ENCODE peak calls at places on chromosomes 12 and 14, in five cellular contexts. One of them, this sample, is unnamed.

GRCh38 chr14:73887116-73887490 is 444 bp downstream of the ZNF410 start:
- DNase-seq in fibroblast of lung: peak; percentile 45
- DNase-seq in H9: no peak
- DNase-seq in hepatocyte: no peak
- DNase-seq in HCT116: no peak
- DNase-seq in this sample: peak; percentile 51

GRCh38 chr12:115868624-115869023 is 408.9 kb downstream of the MED13L start:
- DNase-seq in fibroblast of lung: no peak
- DNase-seq in H9: no peak
- DNase-seq in hepatocyte: no peak
- DNase-seq in HCT116: no peak
- DNase-seq in this sample: no peak

GRCh38 chr14:96320605-96321004 is 42.5 kb downstream of the ATG2B start:
- DNase-seq in fibroblast of lung: no peak
- DNase-seq in H9: no peak
- DNase-seq in hepatocyte: no peak
- DNase-seq in HCT116: no peak
- DNase-seq in this sample: no peak

GRCh38 chr14:103518416-103519042 is 4.1 kb downstream of the CKB start:
- DNase-seq in fibroblast of lung: no peak
- DNase-seq in H9: peak; percentile 84
- DNase-seq in hepatocyte: peak; percentile 84
- DNase-seq in HCT116: no peak
- DNase-seq in this sample: peak; percentile 98

GRCh38 chr14:99436247-99437180 is 44.1 kb downstream of the SETD3 start:
- DNase-seq in fibroblast of lung: peak; percentile 63
- DNase-seq in H9: no peak
- DNase-seq in hepatocyte: no peak
- DNase-seq in HCT116: no peak
- DNase-seq in this sample: no peak

GRCh38 chr14:61519106-61519505 is 176.2 kb upstream of the HIF1A start:
- DNase-seq in fibroblast of lung: no peak
- DNase-seq in H9: no peak
- DNase-seq in hepatocyte: no peak
- DNase-seq in HCT116: no peak
- DNase-seq in this sample: no peak

GRCh38 chr12:94488449-94488848 is 28.8 kb upstream of the CEP83 start:
- DNase-seq in fibroblast of lung: no peak
- DNase-seq in H9: no peak
- DNase-seq in hepatocyte: no peak
- DNase-seq in HCT116: no peak
- DNase-seq in this sample: no peak

GRCh38 chr14:104665663-104666522 is 23.5 kb upstream of the INF2 start:
- DNase-seq in fibroblast of lung: no peak
- DNase-seq in H9: peak; percentile 59
- DNase-seq in hepatocyte: peak; percentile 54
- DNase-seq in HCT116: peak; percentile 91
- DNase-seq in this sample: peak; percentile 86

GRCh38 chr12:116242740-116243139 is 34.8 kb downstream of the MED13L start:
- DNase-seq in fibroblast of lung: no peak
- DNase-seq in H9: no peak
- DNase-seq in hepatocyte: no peak
- DNase-seq in HCT116: no peak
- DNase-seq in this sample: no peak

GRCh38 chr12:806116-806805 is 53.9 kb downstream of the WNK1 start:
- DNase-seq in fibroblast of lung: peak; percentile 68
- DNase-seq in H9: no peak
- DNase-seq in hepatocyte: peak; percentile 36
- DNase-seq in HCT116: no peak
- DNase-seq in this sample: peak; percentile 80

GRCh38 chr14:54211562-54212308 is 185.1 kb upstream of the CDKN3 start:
- DNase-seq in fibroblast of lung: peak; percentile 96
- DNase-seq in H9: no peak
- DNase-seq in hepatocyte: no peak
- DNase-seq in HCT116: peak; percentile 64
- DNase-seq in this sample: peak; percentile 75
- H2AFZ ChIP-seq in fibroblast of lung: no peak overlapping the region
- H2AFZ ChIP-seq in H9: no peak overlapping the region
- H2AFZ ChIP-seq in hepatocyte: no peak overlapping the region
- H2AFZ ChIP-seq in HCT116: peak overlapping the region; percentile 47
- H2AFZ ChIP-seq in this sample: peak overlapping the region; percentile 23

DNA sequence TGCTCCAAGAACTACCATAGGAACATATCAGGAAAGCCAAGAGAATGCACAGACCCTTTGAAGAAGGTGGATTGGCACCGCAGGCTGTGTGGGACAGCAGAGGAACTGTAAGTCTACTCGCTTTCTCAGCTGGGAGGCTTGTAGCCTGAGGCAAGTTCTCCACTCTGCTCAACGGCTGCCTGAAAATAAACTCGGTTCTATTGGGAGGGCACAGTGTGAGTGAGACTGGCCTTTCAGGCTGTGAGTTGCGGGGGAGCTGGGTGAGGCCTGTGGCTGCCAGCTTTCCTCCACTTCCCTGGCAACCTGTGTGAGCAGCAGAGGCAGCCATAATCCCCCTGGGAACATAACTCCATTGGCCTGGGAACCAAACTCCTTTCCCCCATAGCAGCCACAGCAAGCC is 132.1 kb downstream of the ANKS1B start:
- DNase-seq in fibroblast of lung: no peak
- DNase-seq in H9: peak; percentile 60
- DNase-seq in hepatocyte: peak; percentile 3
- DNase-seq in HCT116: no peak
- DNase-seq in this sample: no peak
- H2AFZ ChIP-seq in fibroblast of lung: no peak overlapping the region
- H2AFZ ChIP-seq in H9: no peak overlapping the region
- H2AFZ ChIP-seq in hepatocyte: no peak overlapping the region
- H2AFZ ChIP-seq in HCT116: no peak overlapping the region
- H2AFZ ChIP-seq in this sample: no peak overlapping the region

DNA sequence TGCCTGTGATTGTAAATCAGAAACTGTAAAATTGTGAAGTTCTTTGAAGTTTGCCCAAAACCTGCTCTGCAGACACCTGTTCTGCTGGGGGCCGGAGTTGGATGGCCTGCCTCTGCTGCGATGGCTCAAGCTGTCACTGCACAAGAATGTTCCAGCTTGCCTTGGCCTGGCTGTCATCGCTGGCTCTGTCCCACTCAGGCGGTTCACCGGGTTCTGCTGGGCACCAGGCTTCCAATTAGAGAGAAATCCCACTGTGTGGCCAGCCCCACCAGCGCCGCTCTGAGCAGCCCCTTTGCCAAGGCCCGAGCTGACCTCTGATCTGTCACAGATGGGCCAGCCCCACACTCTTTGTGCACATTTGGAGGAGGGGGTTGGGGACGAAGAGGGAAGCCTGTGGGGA is 71.7 kb upstream of the GPATCH2L start:
- DNase-seq in fibroblast of lung: no peak
- DNase-seq in H9: no peak
- DNase-seq in hepatocyte: no peak
- DNase-seq in HCT116: no peak
- DNase-seq in this sample: no peak
- H2AFZ ChIP-seq in fibroblast of lung: no peak overlapping the region
- H2AFZ ChIP-seq in H9: no peak overlapping the region
- H2AFZ ChIP-seq in hepatocyte: no peak overlapping the region
- H2AFZ ChIP-seq in HCT116: no peak overlapping the region
- H2AFZ ChIP-seq in this sample: no peak overlapping the region

GRCh38 chr12:78035913-78036658 is 205.4 kb downstream of the NAV3 start:
- DNase-seq in fibroblast of lung: peak; percentile 30
- DNase-seq in H9: no peak
- DNase-seq in hepatocyte: no peak
- DNase-seq in HCT116: no peak
- DNase-seq in this sample: no peak
- H2AFZ ChIP-seq in fibroblast of lung: peak overlapping the region; percentile 37
- H2AFZ ChIP-seq in H9: no peak overlapping the region
- H2AFZ ChIP-seq in hepatocyte: no peak overlapping the region
- H2AFZ ChIP-seq in HCT116: no peak overlapping the region
- H2AFZ ChIP-seq in this sample: peak overlapping the region; percentile 4

DNA sequence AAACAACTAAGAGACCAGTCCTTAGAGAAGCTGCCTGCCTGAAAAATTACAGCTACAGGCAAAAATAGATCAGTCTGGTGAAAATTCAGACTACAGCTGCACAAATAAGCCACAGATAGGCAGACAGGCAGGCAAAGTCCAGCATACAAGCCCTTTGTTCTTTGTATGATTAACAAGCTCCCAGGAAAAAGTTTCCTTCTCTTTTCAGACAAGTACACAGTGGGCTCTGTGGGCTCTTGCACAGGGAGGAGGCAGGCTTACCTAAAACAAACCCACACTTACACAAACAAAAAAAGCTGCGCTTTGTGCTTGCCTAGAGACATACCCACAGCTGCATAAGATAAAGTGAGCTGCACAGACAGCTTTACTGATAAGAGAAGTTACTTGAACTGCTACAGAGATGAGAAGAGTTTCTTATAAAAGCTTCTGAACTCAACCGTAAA is 7.7 kb downstream of the OR6C68 start:
- DNase-seq in fibroblast of lung: no peak
- DNase-seq in H9: no peak
- DNase-seq in hepatocyte: peak; percentile 69
- DNase-seq in HCT116: no peak
- DNase-seq in this sample: no peak
- H2AFZ ChIP-seq in fibroblast of lung: no peak overlapping the region
- H2AFZ ChIP-seq in H9: no peak overlapping the region
- H2AFZ ChIP-seq in hepatocyte: peak overlapping the region; percentile 3
- H2AFZ ChIP-seq in HCT116: no peak overlapping the region
- H2AFZ ChIP-seq in this sample: no peak overlapping the region

GRCh38 chr12:34352098-34352497 is 329.8 kb downstream of the ALG10 start:
- DNase-seq in fibroblast of lung: no peak
- DNase-seq in H9: no peak
- DNase-seq in hepatocyte: no peak
- DNase-seq in HCT116: no peak
- DNase-seq in this sample: no peak

GRCh38 chr12:34354239-34355200 is 332.2 kb downstream of the ALG10 start:
- DNase-seq in fibroblast of lung: no peak
- DNase-seq in H9: no peak
- DNase-seq in hepatocyte: no peak
- DNase-seq in HCT116: no peak
- DNase-seq in this sample: no peak

GRCh38 chr12:34358198-34358597 is 335.9 kb downstream of the ALG10 start:
- DNase-seq in fibroblast of lung: no peak
- DNase-seq in H9: no peak
- DNase-seq in hepatocyte: no peak
- DNase-seq in HCT116: no peak
- DNase-seq in this sample: no peak

GRCh38 chr12:34357791-34358190 is 335.5 kb downstream of the ALG10 start:
- DNase-seq in fibroblast of lung: no peak
- DNase-seq in H9: no peak
- DNase-seq in hepatocyte: no peak
- DNase-seq in HCT116: no peak
- DNase-seq in this sample: no peak

DNA sequence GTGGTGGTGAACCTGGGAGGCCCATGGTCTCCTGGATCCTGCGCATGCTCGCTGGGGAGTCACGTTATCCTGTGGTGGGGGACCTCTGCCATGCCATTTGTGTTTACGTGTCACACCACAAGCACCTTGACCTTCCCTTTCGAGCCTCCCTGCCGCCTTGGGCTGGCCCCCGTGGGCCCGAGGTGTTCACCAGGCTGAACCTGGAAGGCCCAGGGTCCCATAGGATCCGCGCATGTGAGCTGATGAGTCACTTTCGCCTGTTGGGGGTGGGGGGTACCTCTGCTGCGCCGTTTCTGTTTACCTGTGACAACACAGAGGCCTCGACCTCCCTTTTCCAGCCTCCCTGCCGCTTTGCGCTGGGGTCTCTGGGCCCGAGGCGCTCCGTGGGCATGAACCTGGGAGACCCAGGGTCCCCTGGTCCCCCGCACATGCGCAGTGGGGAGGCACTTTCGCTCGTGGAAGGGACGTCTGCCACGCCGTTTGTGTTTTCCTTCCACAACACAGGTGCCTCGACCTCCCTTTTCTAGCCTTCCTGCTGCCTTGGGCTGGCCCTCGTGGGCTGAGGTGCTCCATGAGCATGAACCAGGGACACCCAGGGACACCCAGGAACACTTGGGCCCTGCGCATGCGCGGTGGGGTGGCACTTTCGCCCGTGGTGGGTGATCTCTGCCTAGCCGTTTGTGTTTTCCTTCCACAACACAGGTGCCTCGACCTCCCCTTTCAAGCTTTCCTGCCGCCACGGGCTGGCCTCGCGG is 334.1 kb downstream of the ALG10 start:
- DNase-seq in fibroblast of lung: no peak
- DNase-seq in H9: no peak
- DNase-seq in hepatocyte: no peak
- DNase-seq in HCT116: no peak
- DNase-seq in this sample: no peak
- H2AFZ ChIP-seq in fibroblast of lung: no peak overlapping the region
- H2AFZ ChIP-seq in H9: no peak overlapping the region
- H2AFZ ChIP-seq in hepatocyte: no peak overlapping the region
- H2AFZ ChIP-seq in HCT116: no peak overlapping the region
- H2AFZ ChIP-seq in this sample: no peak overlapping the region

GRCh38 chr12:3378655-3379054 is 112.3 kb upstream of the PRMT8 start:
- DNase-seq in fibroblast of lung: no peak
- DNase-seq in H9: peak; percentile 22
- DNase-seq in hepatocyte: no peak
- DNase-seq in HCT116: no peak
- DNase-seq in this sample: no peak
- H2AFZ ChIP-seq in fibroblast of lung: no peak overlapping the region
- H2AFZ ChIP-seq in H9: no peak overlapping the region
- H2AFZ ChIP-seq in hepatocyte: no peak overlapping the region
- H2AFZ ChIP-seq in HCT116: no peak overlapping the region
- H2AFZ ChIP-seq in this sample: no peak overlapping the region

GRCh38 chr12:27143676-27144075 is 61.3 kb upstream of the C12orf71 start:
- DNase-seq in fibroblast of lung: no peak
- DNase-seq in H9: no peak
- DNase-seq in hepatocyte: no peak
- DNase-seq in HCT116: no peak
- DNase-seq in this sample: no peak

GRCh38 chr12:27148373-27148772 is 66.0 kb upstream of the C12orf71 start:
- DNase-seq in fibroblast of lung: no peak
- DNase-seq in H9: no peak
- DNase-seq in hepatocyte: no peak
- DNase-seq in HCT116: no peak
- DNase-seq in this sample: peak; percentile 3

GRCh38 chr12:27151479-27151878 is 69.1 kb upstream of the C12orf71 start:
- DNase-seq in fibroblast of lung: no peak
- DNase-seq in H9: no peak
- DNase-seq in hepatocyte: no peak
- DNase-seq in HCT116: no peak
- DNase-seq in this sample: no peak

GRCh38 chr12:27148791-27149190 is 66.4 kb upstream of the C12orf71 start:
- DNase-seq in fibroblast of lung: no peak
- DNase-seq in H9: no peak
- DNase-seq in hepatocyte: no peak
- DNase-seq in HCT116: no peak
- DNase-seq in this sample: no peak
- H2AFZ ChIP-seq in fibroblast of lung: no peak overlapping the region
- H2AFZ ChIP-seq in H9: no peak overlapping the region
- H2AFZ ChIP-seq in hepatocyte: no peak overlapping the region
- H2AFZ ChIP-seq in HCT116: no peak overlapping the region
- H2AFZ ChIP-seq in this sample: no peak overlapping the region